ENCODE peak calls at places on chromosomes 12 and 14, in nine cellular contexts. H is RWPE1, U is hepatocyte, K is lung, S is neural crest cell, N is left lung, R is GM13977, M is GM20000, B is foreskin keratinocyte. J is an unnamed sample.

GRCh38 chr12:108980831-108981618 is 39.8 kb downstream of the SVOP start:
- DNase-seq in N (no peak), R (no peak), M (no peak), S (no peak), U (no peak), H (no peak), K (no peak), B (no peak), J (no peak)

GRCh38 chr12:25723921-25724491 is 170.9 kb upstream of the LMNTD1 start:
- DNase-seq in U (no peak), B (peak; percentile 13), S (no peak), H (peak; percentile 18), K (no peak), N (no peak), M (no peak), R (no peak), J (no peak)

GRCh38 chr12:132806857-132807256 is 21.8 kb downstream of the GOLGA3 start:
- DNase-seq in U (no peak), S (no peak), H (no peak), N (no peak), K (no peak), M (no peak), B (no peak), R (no peak), J (no peak)

GRCh38 chr14:106802413-106803364 is 1276.3 kb downstream of the TMEM121 start:
- DNase-seq in K (no peak), U (no peak), B (no peak), M (no peak), N (peak; percentile 74), R (no peak), H (no peak), S (no peak), J (peak; percentile 26)

GRCh38 chr12:83110424-83110823 is 423.7 kb downstream of the TMTC2 start:
- DNase-seq in U (no peak), S (no peak), R (no peak), K (no peak), N (no peak), H (no peak), B (no peak), M (no peak), J (no peak)

GRCh38 chr12:68823711-68824110 is 15.7 kb downstream of the MDM2 start:
- DNase-seq in M (no peak), N (no peak), S (no peak), B (no peak), H (no peak), K (no peak), R (no peak), U (no peak), J (no peak)

GRCh38 chr12:125949471-125949870 is 884.2 kb downstream of the AACS start:
- DNase-seq in S (no peak), N (no peak), U (no peak), H (no peak), B (no peak), K (no peak), R (no peak), M (no peak), J (no peak)

GRCh38 chr12:63995512-63995911 is 151.0 kb downstream of the SRGAP1 start:
- DNase-seq in R (no peak), B (no peak), S (no peak), M (no peak), N (no peak), K (no peak), U (no peak), H (peak; percentile 5), J (no peak)

DNA sequence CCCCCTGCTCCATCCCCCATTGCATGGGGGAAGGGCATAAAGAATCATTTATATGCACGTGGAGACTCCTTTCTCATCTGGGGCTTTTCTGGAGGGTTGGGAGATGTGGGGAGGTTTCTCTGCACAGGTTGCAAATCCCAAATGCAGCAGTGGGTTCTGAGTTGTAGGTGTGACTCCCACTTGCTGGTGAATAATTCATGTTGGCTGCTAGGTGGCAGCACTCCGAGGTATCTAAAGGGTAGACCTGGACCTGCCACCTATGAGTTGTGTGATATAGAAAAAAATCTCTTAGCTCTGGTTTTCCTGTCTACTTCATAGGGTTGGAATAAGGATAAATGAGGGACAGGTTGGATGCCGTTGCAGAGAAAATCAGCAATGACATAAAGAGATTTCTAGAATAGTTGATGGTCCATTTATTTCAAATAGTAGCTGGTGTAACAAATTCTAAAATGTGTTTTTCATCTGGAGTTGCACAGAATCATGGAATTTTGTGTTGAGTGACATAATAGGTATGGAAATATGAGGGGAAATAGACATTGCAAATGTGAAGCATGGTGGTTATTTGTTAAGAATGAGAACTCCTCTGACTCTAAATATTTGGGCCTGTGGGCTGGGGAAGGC is 4.6 kb downstream of the MARCHF9 start:
- DNase-seq in R (no peak), S (no peak), U (peak; percentile 56), M (peak; percentile 60), K (no peak), B (no peak), H (no peak), N (no peak), J (no peak)
- TF ChIP-seq CTCF in R (peak; percentile 64), S (peak; percentile 59), U (peak; percentile 46), M (peak; percentile 45), K (peak; percentile 14), B (peak; percentile 70), H (peak; percentile 64), N (peak; percentile 26), J (peak; percentile 46)

GRCh38 chr14:99889268-99889667 is 96.1 kb downstream of the EML1 start:
- DNase-seq in B (no peak), H (no peak), M (no peak), N (no peak), K (no peak), S (no peak), U (no peak), R (no peak), J (no peak)
- TF ChIP-seq CTCF in B (no peak), H (no peak), M (no peak), N (no peak), K (no peak), S (no peak), U (no peak), R (no peak), J (no peak)

GRCh38 chr12:77204055-77204454 is 138.7 kb upstream of the E2F7 start:
- DNase-seq in K (no peak), B (no peak), R (no peak), N (no peak), U (peak; percentile 7), S (no peak), M (no peak), H (no peak), J (no peak)
- TF ChIP-seq CTCF in K (no peak), B (peak; percentile 44), R (peak; percentile 13), N (no peak), U (peak; percentile 6), S (no peak), M (no peak), H (no peak), J (no peak)

GRCh38 chr14:28142400-28143015 is 624.1 kb upstream of the FOXG1 start:
- DNase-seq in H (peak; percentile 3), N (no peak), K (no peak), R (no peak), U (peak; percentile 20), M (no peak), S (no peak), B (no peak), J (no peak)
- TF ChIP-seq CTCF in H (peak; percentile 33), N (no peak), K (no peak), R (no peak), U (peak; percentile 57), M (no peak), S (peak; percentile 72), B (peak; percentile 59), J (no peak)

DNA sequence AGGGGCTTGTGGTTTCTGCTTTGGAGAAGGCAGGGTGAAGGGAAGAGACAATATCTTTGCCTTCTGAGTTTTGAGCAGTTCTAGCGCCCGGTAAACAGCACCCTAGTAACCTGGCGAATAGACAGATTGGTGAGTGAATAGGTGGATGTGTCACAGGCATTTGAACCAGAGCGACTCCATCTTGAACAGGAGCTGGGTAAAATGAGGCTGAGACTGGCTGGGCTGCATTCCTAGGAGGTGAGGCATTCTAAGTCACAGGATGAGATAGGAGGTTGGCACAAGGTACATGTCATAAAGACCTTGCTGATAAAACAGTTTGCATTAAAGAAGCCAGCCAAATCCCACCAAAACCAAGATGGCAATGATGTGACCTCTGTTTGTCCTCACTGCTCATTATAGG is 643.6 kb upstream of the TMEM132C start:
- DNase-seq in S (no peak), B (no peak), R (no peak), U (no peak), M (no peak), H (no peak), N (no peak), K (no peak), J (no peak)
- TF ChIP-seq CTCF in S (no peak), B (no peak), R (no peak), U (no peak), M (no peak), H (no peak), N (no peak), K (no peak), J (no peak)

DNA sequence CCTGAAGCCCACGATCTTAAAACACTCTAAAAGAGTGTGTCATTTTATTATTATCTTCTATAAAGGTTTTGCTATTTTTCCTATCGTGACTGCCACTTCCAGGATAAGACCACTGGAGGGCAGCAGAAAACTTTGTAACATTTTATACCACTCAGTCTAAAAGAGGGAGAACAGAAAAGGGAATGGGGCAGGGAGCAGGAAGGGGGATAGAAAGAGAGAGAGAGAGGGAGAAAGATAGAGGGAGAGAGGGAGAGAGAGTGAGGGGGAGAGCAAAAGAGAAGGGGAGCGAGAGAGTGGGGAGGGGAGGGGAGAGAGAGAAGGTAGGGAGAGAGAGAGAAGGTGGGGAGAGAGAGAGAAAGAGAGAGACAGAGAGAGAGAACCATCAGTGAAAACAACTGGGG is 2.0 kb upstream of the ART4 start:
- DNase-seq in M (peak; percentile 50), B (no peak), N (no peak), U (peak; percentile 77), S (peak; percentile 36), H (peak; percentile 65), K (peak; percentile 42), R (peak; percentile 58), J (peak; percentile 64)
- TF ChIP-seq CTCF in M (peak; percentile 49), B (peak; percentile 84), N (peak; percentile 65), U (peak; percentile 89), S (peak; percentile 92), H (peak; percentile 60), K (peak; percentile 72), R (peak; percentile 79), J (peak; percentile 71)

J was measured in GM10248.